ENCODE peak calls at places on chromosomes 6 and 20, in seven cellular contexts. A, V, H, F, D, X and K are unnamed samples.

GRCh38 chr6:79427721-79428120 is 109.5 kb downstream of the LCA5 start:
- DNase-seq in X (no peak), A (no peak), H (no peak), F (no peak), D (no peak), V (peak; percentile 66), K (no peak)

GRCh38 chr6:29647927-29648642 is 8.8 kb upstream of the MOG start:
- DNase-seq in F (peak; percentile 36), H (no peak), A (no peak), V (peak; percentile 21), X (peak; percentile 21), D (peak; percentile 47), K (no peak)

GRCh38 chr6:56706981-56707726 is 64.5 kb upstream of the DST start:
- DNase-seq in F (no peak), D (no peak), A (no peak), H (no peak), X (no peak), V (no peak), K (no peak)

GRCh38 chr6:34412054-34412453 is 13.8 kb downstream of the RPS10 start:
- DNase-seq in A (no peak), V (no peak), D (no peak), H (no peak), X (no peak), F (no peak), K (no peak)

GRCh38 chr6:51292659-51293058 is 474.0 kb downstream of the TFAP2B start:
- DNase-seq in D (no peak), A (no peak), X (no peak), H (no peak), F (no peak), V (peak; percentile 43), K (no peak)

GRCh38 chr6:163417595-163417994 is 3.1 kb downstream of the QKI start:
- DNase-seq in A (no peak), V (no peak), X (no peak), F (no peak), H (no peak), D (no peak), K (no peak)

GRCh38 chr6:127539292-127539691 is 20.2 kb upstream of the MTCL3 start:
- DNase-seq in X (no peak), F (peak; percentile 20), V (no peak), A (no peak), H (no peak), D (peak; percentile 40), K (no peak)

GRCh38 chr6:168288781-168289570 is 30.6 kb downstream of the DACT2 start:
- DNase-seq in A (no peak), D (no peak), H (no peak), V (no peak), X (no peak), F (no peak), K (no peak)

GRCh38 chr20:46963196-46963529 is 68.5 kb downstream of the EYA2 start:
- DNase-seq in X (peak; percentile 19), A (no peak), F (no peak), D (peak; percentile 63), V (no peak), H (no peak), K (no peak)

GRCh38 chr6:46265373-46265772 is 94.6 kb upstream of the ENPP5 start:
- DNase-seq in V (no peak), X (no peak), H (no peak), D (no peak), A (no peak), F (no peak), K (no peak)

GRCh38 chr20:19265646-19266374 is 53.4 kb downstream of the SLC24A3 start:
- DNase-seq in X (no peak), D (no peak), A (no peak), V (no peak), F (peak; percentile 11), H (no peak), K (no peak)

GRCh38 chr6:7108196-7108963 is 619 bp downstream of the RREB1 start:
- DNase-seq in X (peak; percentile 39), F (peak; percentile 31), V (peak; percentile 34), A (peak; percentile 66), D (no peak), H (peak; percentile 69), K (peak; percentile 60)

GRCh38 chr6:133435065-133435728 is 194.0 kb downstream of the EYA4 start:
- DNase-seq in D (no peak), A (peak; percentile 23), X (no peak), V (no peak), F (no peak), H (no peak), K (no peak)

GRCh38 chr6:27584326-27584725 is 111.4 kb upstream of the ZNF184 start:
- DNase-seq in H (no peak), V (no peak), X (no peak), D (no peak), A (no peak), F (no peak), K (no peak)

GRCh38 chr20:6397115-6397514 is 274.3 kb upstream of the FERMT1 start:
- DNase-seq in V (no peak), F (no peak), A (no peak), D (no peak), X (no peak), H (no peak), K (no peak)

GRCh38 chr20:39874049-39874893 is 814.8 kb downstream of the MAFB start:
- DNase-seq in H (peak; percentile 48), X (peak; percentile 41), F (peak; percentile 52), A (peak; percentile 88), D (no peak), V (peak; percentile 81), K (peak; percentile 49)

GRCh38 chr20:7744411-7744810 is 195.8 kb downstream of the HAO1 start:
- DNase-seq in X (no peak), H (no peak), D (no peak), A (no peak), V (peak; percentile 67), F (no peak), K (no peak)

GRCh38 chr6:132763269-132763668 is 5.6 kb upstream of the VNN2 start:
- DNase-seq in V (no peak), F (peak; percentile 83), D (no peak), H (no peak), X (peak; percentile 22), A (peak; percentile 16), K (no peak)

GRCh38 chr6:161918154-161918553 is 644.3 kb upstream of the AGPAT4 start:
- DNase-seq in D (no peak), X (no peak), H (no peak), F (no peak), V (no peak), A (no peak), K (no peak)

GRCh38 chr20:4726710-4727391 is 5.1 kb downstream of the PRND start:
- DNase-seq in X (no peak), F (peak; percentile 16), V (peak; percentile 19), A (no peak), H (no peak), D (no peak), K (peak; percentile 20)

GRCh38 chr20:32582659-32583580 is 2.2 kb downstream of the NOL4L start:
- DNase-seq in A (peak; percentile 11), F (peak; percentile 44), D (no peak), V (no peak), X (no peak), H (peak; percentile 71), K (peak; percentile 56)

GRCh38 chr6:23547851-23548250 is 578.2 kb upstream of the NRSN1 start:
- DNase-seq in X (peak; percentile 23), H (no peak), D (no peak), F (no peak), V (no peak), A (no peak), K (no peak)

GRCh38 chr6:25202505-25202904 is 76.7 kb upstream of the CARMIL1 start:
- DNase-seq in V (peak; percentile 38), X (no peak), A (no peak), H (no peak), F (no peak), D (no peak), K (no peak)

GRCh38 chr20:18314786-18315406 is 26.6 kb downstream of the ZNF133 start:
- DNase-seq in H (no peak), X (no peak), F (no peak), V (peak; percentile 70), D (peak; percentile 41), A (no peak), K (no peak)

GRCh38 chr6:137165375-137166246 is 7.8 kb downstream of the IL22RA2 start:
- DNase-seq in X (peak; percentile 9), H (no peak), A (no peak), F (peak; percentile 79), V (no peak), D (no peak), K (no peak)
- TF ChIP-seq CTCF in X (peak; percentile 10), H (no peak), A (peak; percentile 40), F (peak; percentile 87), V (no peak), D (no peak), K (no peak)

DNA sequence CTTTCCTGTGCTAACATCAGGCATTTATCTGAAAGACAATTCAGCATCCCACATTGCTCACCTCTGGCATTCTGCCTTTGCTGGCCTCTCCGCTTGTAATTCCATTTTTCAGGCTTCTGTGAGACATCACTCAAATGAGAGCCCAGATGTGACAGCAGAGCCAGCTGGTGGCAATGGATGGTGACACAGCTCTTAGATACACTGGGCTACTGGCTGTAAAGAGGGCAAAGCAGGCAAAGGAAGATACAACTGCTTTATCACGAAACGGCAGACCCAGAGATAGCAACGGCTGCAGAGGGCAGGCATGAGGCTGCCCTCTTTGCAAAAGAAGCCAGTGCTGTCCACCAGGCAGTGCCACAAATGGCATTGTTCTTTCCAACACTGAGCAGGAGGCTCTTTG is 329.8 kb downstream of the KIF16B start:
- DNase-seq in V (no peak), H (no peak), A (no peak), F (peak; percentile 3), X (no peak), D (no peak), K (no peak)
- TF ChIP-seq CTCF in V (no peak), H (no peak), A (no peak), F (peak; percentile 23), X (no peak), D (no peak), K (no peak)

DNA sequence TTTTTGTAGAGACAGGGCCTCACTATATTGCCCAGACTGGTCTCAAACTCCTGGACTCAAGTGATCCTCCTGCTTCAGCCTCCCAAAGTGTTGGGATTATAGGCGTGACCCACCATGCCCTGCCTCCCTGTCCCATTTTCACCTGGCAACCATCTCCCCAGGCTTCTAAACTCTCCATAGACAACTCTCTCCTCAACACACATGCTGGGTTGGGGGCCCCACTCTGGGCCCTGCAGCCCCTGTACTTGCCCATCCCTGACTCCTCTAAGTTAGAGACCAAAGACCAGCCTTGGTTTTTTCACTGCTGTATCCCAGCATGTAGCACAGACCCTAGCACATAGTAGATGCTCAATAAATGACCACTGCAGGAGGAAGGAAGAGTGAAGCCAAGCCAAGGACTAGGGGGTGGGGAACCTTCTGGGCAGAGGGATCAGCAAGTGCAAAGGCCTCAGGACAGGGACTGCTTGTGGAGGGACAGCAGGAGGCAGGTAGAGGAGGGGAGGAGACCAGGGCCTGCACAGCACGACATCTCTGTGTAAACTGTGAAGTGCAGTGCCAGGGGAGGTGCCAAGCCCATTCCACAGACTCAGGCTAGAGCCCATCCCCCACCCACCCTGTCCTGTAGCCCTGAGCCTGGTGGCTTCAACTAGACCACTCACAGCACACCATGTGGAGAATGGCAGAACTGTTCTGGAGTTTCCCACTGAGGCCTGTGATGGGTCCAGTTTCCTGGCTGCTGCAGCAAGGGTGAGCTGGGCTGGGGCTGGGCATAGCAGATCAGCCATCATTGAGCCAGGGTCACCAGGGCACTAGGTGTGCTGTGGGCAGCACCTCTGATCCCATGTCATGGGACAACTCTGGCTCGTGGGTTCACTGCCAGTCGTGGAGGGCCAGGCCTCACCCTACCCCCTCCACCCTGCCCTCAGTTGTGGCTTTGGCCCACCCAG is 3.4 kb upstream of the SRC start:
- DNase-seq in X (no peak), H (no peak), F (peak; percentile 16), D (no peak), A (no peak), V (no peak), K (no peak)
- TF ChIP-seq CTCF in X (no peak), H (no peak), F (no peak), D (no peak), A (no peak), V (peak; percentile 44), K (no peak)

GRCh38 chr20:2402271-2402980 is 21.7 kb downstream of the TGM6 start:
- DNase-seq in F (no peak), H (no peak), A (no peak), D (peak; percentile 51), X (peak; percentile 16), V (peak; percentile 62), K (no peak)
- TF ChIP-seq CTCF in F (peak; percentile 59), H (no peak), A (no peak), D (peak; percentile 62), X (no peak), V (peak; percentile 43), K (no peak)